ENCODE peak calls at places on chromosomes 4 and X, in seven cellular contexts. Y is iPS DF 6.9, R is SJCRH30, B is SJSA1, S is mesenchymal stem cell, T is K562, O is IMR-90. X is an unnamed sample.
A peak's percentile ranks its signal among the peaks of the same experiment; 100 is the strongest.

GRCh38 chrX:108464604-108465003 is 25.0 kb downstream of the COL4A5 start:
- DNase-seq in Y (no peak), R (no peak), B (peak; percentile 62), S (no peak), T (no peak), O (no peak), X (peak; percentile 10)

GRCh38 chr4:109434007-109434792 is 585 bp downstream of the SEC24B start:
- DNase-seq in Y (no peak), R (peak; percentile 49), B (peak; percentile 40), S (peak; percentile 49), T (no peak), O (peak; percentile 18), X (peak; percentile 47)

GRCh38 chrX:118698516-118699247 is 28.7 kb upstream of the IL13RA1 start:
- DNase-seq in Y (no peak), R (no peak), B (no peak), S (no peak), T (no peak), O (peak; percentile 36), X (no peak)

GRCh38 chr4:120084327-120084726 is 17.7 kb upstream of the MAD2L1 start:
- DNase-seq in Y (no peak), R (peak; percentile 78), B (no peak), S (no peak), T (no peak), O (peak; percentile 35), X (no peak)

GRCh38 chr4:144355809-144356757 is 215.6 kb upstream of the GYPA start:
- DNase-seq in Y (no peak), R (peak; percentile 97), B (peak; percentile 98), S (peak; percentile 94), T (no peak), O (peak; percentile 78), X (peak; percentile 32)

GRCh38 chrX:108312938-108313337 is 125.3 kb downstream of the COL4A6 start:
- DNase-seq in Y (no peak), R (peak; percentile 59), B (peak; percentile 37), S (peak; percentile 56), T (no peak), O (peak; percentile 63), X (peak; percentile 71)

GRCh38 chr4:159549092-159549491 is 446.2 kb downstream of the RAPGEF2 start:
- DNase-seq in Y (no peak), R (peak; percentile 47), B (no peak), S (peak; percentile 33), T (no peak), O (peak; percentile 1), X (no peak)

GRCh38 chrX:100649550-100650356 is 5.8 kb downstream of the SRPX2 start:
- DNase-seq in Y (no peak), R (peak; percentile 70), B (no peak), S (peak; percentile 97), T (no peak), O (peak; percentile 90), X (peak; percentile 82)

GRCh38 chrX:103631145-103631544 is 2.4 kb downstream of the TCEAL1 start:
- DNase-seq in Y (no peak), R (no peak), B (no peak), S (no peak), T (no peak), O (no peak), X (no peak)

GRCh38 chrX:10041383-10041782 is 74.2 kb downstream of the CLDN34 start:
- DNase-seq in Y (no peak), R (no peak), B (no peak), S (no peak), T (no peak), O (peak; percentile 8), X (peak; percentile 89)

GRCh38 chr4:136664988-136665387 is 867.3 kb downstream of the PCDH18 start:
- DNase-seq in Y (no peak), R (no peak), B (no peak), S (peak; percentile 36), T (no peak), O (peak; percentile 83), X (no peak)

GRCh38 chrX:11137543-11138139 is 26.5 kb downstream of the HCCS start:
- DNase-seq in Y (no peak), R (peak; percentile 62), B (no peak), S (peak; percentile 43), T (no peak), O (peak; percentile 52), X (no peak)

GRCh38 chr4:2799971-2800690 is 7.2 kb downstream of the SH3BP2 start:
- DNase-seq in Y (no peak), R (peak; percentile 38), B (no peak), S (no peak), T (no peak), O (no peak), X (no peak)

GRCh38 chrX:28586891-28587635 is at the start of gene IL1RAPL1:
- DNase-seq in Y (no peak), R (peak; percentile 1), B (no peak), S (peak; percentile 76), T (no peak), O (peak; percentile 81), X (peak; percentile 16)

GRCh38 chr4:119124314-119124713 is 11.3 kb upstream of the MYOZ2 start:
- DNase-seq in Y (no peak), R (peak; percentile 35), B (no peak), S (peak; percentile 47), T (no peak), O (no peak), X (peak; percentile 23)

GRCh38 chrX:133531012-133531411 is 115.7 kb upstream of the GPC4 start:
- DNase-seq in Y (no peak), R (no peak), B (no peak), S (peak; percentile 22), T (no peak), O (no peak), X (no peak)

GRCh38 chr4:37885496-37885895 is 5.4 kb upstream of the TBC1D1 start:
- DNase-seq in Y (no peak), R (no peak), B (no peak), S (no peak), T (no peak), O (peak; percentile 43), X (no peak)

GRCh38 chr4:145414224-145414623 is 67.4 kb upstream of the SMAD1 start:
- DNase-seq in Y (no peak), R (no peak), B (no peak), S (no peak), T (no peak), O (no peak), X (no peak)

GRCh38 chr4:79528241-79528706 is 120.2 kb upstream of the GK2 start:
- DNase-seq in Y (no peak), R (peak; percentile 19), B (no peak), S (peak; percentile 19), T (no peak), O (no peak), X (peak; percentile 2)

GRCh38 chrX:150848914-150849365 is 49.5 kb downstream of the CD99L2 start:
- DNase-seq in Y (no peak), R (no peak), B (no peak), S (no peak), T (no peak), O (no peak), X (no peak)

GRCh38 chrX:135652602-135653001 is 60.8 kb upstream of the CT45A1 start:
- DNase-seq in Y (no peak), R (no peak), B (no peak), S (no peak), T (no peak), O (no peak), X (no peak)

GRCh38 chrX:135649561-135649960 is 63.9 kb upstream of the CT45A1 start:
- DNase-seq in Y (no peak), R (no peak), B (no peak), S (no peak), T (no peak), O (no peak), X (no peak)

DNA sequence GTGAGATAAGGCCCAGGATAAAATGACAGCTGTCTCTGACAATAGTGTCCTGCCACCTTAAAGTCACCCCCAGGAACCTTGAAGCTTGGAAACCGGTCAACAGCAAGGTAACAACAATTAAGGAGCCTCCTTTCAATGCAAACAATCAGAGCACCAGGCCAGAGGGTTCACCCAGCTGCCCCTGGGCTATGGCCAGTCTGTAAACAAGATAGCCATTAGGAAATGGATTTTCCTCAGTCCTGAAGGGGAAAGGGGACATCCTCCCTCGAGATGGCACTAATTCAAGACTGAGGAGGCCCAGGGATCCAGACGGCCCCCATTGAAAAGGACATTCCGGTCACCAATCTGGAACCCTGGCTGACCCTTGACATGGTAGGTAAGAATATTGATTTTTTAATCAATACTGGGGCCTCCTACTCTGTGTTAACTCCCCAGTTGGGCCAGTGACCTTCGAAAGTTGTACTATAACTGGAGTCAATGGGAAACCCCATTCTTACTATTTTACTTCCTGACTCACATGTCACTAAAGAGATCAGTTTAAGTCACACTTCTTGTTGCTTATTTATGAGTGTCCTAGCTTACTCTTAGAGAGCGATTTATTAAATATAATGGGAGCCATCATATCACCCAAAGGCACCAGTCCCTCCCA is 61.7 kb upstream of the CT45A1 start:
- DNase-seq in Y (no peak), R (no peak), B (no peak), S (no peak), T (no peak), O (no peak), X (no peak)
- H3K9me3 ChIP-seq in Y (no peaks in the 10 kb centered on the region), R (no peaks in the 10 kb centered on the region), B (no peaks in the 10 kb centered on the region), S (no peaks in the 10 kb centered on the region), T (no peaks in the 10 kb centered on the region), O (no peaks in the 10 kb centered on the region), X (no peaks in the 10 kb centered on the region)

GRCh38 chr4:15918484-15919129 is 19.9 kb downstream of the FGFBP1 start:
- DNase-seq in Y (no peak), R (no peak), B (no peak), S (no peak), T (no peak), O (no peak), X (no peak)
- H3K4me3 ChIP-seq in Y (no peak overlapping the region), R (no peak overlapping the region), B (no peak overlapping the region), S (no peak overlapping the region), T (no peak overlapping the region), O (no peak overlapping the region), X (no peak overlapping the region)

GRCh38 chr4:170083546-170083945 is 6.2 kb downstream of the AADAT start:
- DNase-seq in Y (no peak), R (no peak), B (no peak), S (no peak), T (no peak), O (no peak), X (no peak)

GRCh38 chr4:170079981-170080380 is 9.8 kb downstream of the AADAT start:
- DNase-seq in Y (no peak), R (no peak), B (no peak), S (no peak), T (no peak), O (peak; percentile 11), X (no peak)

GRCh38 chr4:170080496-170080895 is 9.3 kb downstream of the AADAT start:
- DNase-seq in Y (no peak), R (no peak), B (no peak), S (no peak), T (no peak), O (no peak), X (no peak)
- H3K36me3 ChIP-seq in Y (peaks cover 2% of the 10 kb centered on the region), R (peaks cover 60% of the 10 kb centered on the region), B (peaks cover 32% of the 10 kb centered on the region), S (peaks cover 81% of the 10 kb centered on the region), T (no peaks in the 10 kb centered on the region), O (peaks cover 2% of the 10 kb centered on the region), X (no peaks in the 10 kb centered on the region)

DNA sequence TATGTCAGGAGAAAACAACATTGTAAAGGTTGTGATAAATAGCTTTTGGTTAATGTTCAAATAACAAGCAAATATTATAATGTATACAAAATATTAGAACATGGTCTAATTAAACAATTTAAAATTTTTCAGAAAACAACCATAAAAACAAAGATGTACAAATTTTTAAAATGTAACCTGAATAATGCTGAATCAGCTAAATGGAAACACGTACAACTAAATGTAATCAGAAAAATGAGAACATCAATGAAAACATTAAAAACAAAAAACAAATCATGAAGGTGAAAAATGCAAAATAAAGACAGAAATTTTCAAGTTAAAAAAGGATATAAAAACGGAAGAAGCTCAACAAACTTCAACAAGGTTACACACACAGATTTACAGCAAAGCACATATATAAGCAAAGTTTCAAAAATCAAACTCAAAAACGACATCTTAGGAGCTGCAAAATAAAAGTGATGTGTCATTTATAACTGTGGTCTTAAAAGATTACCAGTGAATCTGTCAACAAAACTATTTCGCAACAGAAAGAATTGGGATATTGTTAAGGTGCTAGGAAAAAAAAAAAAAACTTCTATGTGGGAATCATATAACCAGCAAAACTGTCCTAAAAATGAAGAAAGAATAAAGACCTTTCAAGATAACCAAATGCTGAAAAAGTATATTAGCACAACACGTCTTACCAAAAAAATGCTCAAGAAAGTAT is 31.8 kb downstream of the ZNF732 start:
- DNase-seq in Y (no peak), R (no peak), B (no peak), S (no peak), T (no peak), O (no peak), X (no peak)
- H3K9me3 ChIP-seq in Y (peaks cover 2% of the 10 kb centered on the region), R (peaks cover 32% of the 10 kb centered on the region), B (no peaks in the 10 kb centered on the region), S (peaks cover 96% of the 10 kb centered on the region), T (peaks cover 3% of the 10 kb centered on the region), O (peaks cover 17% of the 10 kb centered on the region), X (peaks cover 9% of the 10 kb centered on the region)